ENCODE peak calls at places on chromosome 6, in six cellular contexts. V is PC-9, I is cardiac muscle cell, D is body of pancreas, L is AG10803, Q is breast epithelium. T is an unnamed sample.
A peak's percentile ranks its signal among the peaks of the same experiment; 100 is the strongest.

GRCh38 chr6:128507337-128508310 is 12.8 kb downstream of the PTPRK start:
- DNase-seq in V (no peak), I (no peak), D (peak; percentile 34), L (peak; percentile 49), Q (no peak), T (no peak)

GRCh38 chr6:5006182-5006581 is 2.3 kb upstream of the RPP40 start:
- DNase-seq in V (no peak), I (no peak), D (no peak), L (no peak), Q (no peak), T (no peak)

GRCh38 chr6:106513813-106514212 is 115.5 kb downstream of the RTN4IP1 start:
- DNase-seq in V (peak; percentile 50), I (no peak), D (no peak), L (peak; percentile 62), Q (no peak), T (peak; percentile 66)

GRCh38 chr6:44179072-44179536 is 20.5 kb downstream of the CAPN11 start:
- DNase-seq in V (no peak), I (no peak), D (no peak), L (no peak), Q (no peak), T (no peak)

GRCh38 chr6:75368864-75369402 is 84.3 kb upstream of the TMEM30A start:
- DNase-seq in V (no peak), I (no peak), D (no peak), L (no peak), Q (no peak), T (no peak)

GRCh38 chr6:11043961-11044711 is at the start of gene ELOVL2:
- DNase-seq in V (no peak), I (peak; percentile 83), D (peak; percentile 49), L (peak; percentile 27), Q (no peak), T (no peak)

GRCh38 chr6:142570221-142570671 is 268.4 kb downstream of the ADGRG6 start:
- DNase-seq in V (peak; percentile 72), I (no peak), D (no peak), L (peak; percentile 69), Q (peak; percentile 28), T (peak; percentile 39)

GRCh38 chr6:35391240-35391968 is 49.0 kb downstream of the PPARD start:
- DNase-seq in V (peak; percentile 97), I (no peak), D (no peak), L (peak; percentile 90), Q (no peak), T (no peak)

GRCh38 chr6:16299861-16300260 is 61.5 kb downstream of the GMPR start:
- DNase-seq in V (no peak), I (no peak), D (no peak), L (no peak), Q (no peak), T (no peak)

GRCh38 chr6:44217332-44218143 is 812 bp downstream of the MYMX start:
- DNase-seq in V (no peak), I (no peak), D (peak; percentile 93), L (peak; percentile 29), Q (peak; percentile 55), T (no peak)

GRCh38 chr6:104306206-104306605 is 553.5 kb downstream of the HACE1 start:
- DNase-seq in V (no peak), I (no peak), D (no peak), L (no peak), Q (no peak), T (no peak)

GRCh38 chr6:139863964-139864363 is 489.5 kb upstream of the CITED2 start:
- DNase-seq in V (no peak), I (no peak), D (no peak), L (no peak), Q (no peak), T (no peak)

GRCh38 chr6:19524787-19525186 is 312.4 kb upstream of the ID4 start:
- DNase-seq in V (no peak), I (no peak), D (no peak), L (no peak), Q (no peak), T (no peak)

GRCh38 chr6:142459267-142459666 is 157.5 kb downstream of the ADGRG6 start:
- DNase-seq in V (no peak), I (no peak), D (no peak), L (peak; percentile 33), Q (no peak), T (no peak)

GRCh38 chr6:20426177-20427082 is 24.8 kb downstream of the E2F3 start:
- DNase-seq in V (no peak), I (no peak), D (no peak), L (no peak), Q (no peak), T (no peak)

GRCh38 chr6:30006170-30007131 is 54.6 kb upstream of the POLR1H start:
- DNase-seq in V (no peak), I (peak; percentile 15), D (peak; percentile 30), L (peak; percentile 5), Q (peak; percentile 32), T (no peak)

GRCh38 chr6:170292778-170293164 is 1.9 kb upstream of the DLL1 start:
- DNase-seq in V (no peak), I (no peak), D (no peak), L (no peak), Q (no peak), T (no peak)

GRCh38 chr6:43386492-43386891 is 17.0 kb upstream of the ZNF318 start:
- DNase-seq in V (no peak), I (no peak), D (no peak), L (peak; percentile 17), Q (no peak), T (no peak)

GRCh38 chr6:27205375-27206278 is 41.9 kb upstream of the PRSS16 start:
- DNase-seq in V (no peak), I (peak; percentile 15), D (no peak), L (no peak), Q (no peak), T (no peak)

GRCh38 chr6:42158631-42159030 is 14.5 kb upstream of the GUCA1A start:
- DNase-seq in V (no peak), I (no peak), D (no peak), L (no peak), Q (no peak), T (no peak)

GRCh38 chr6:35295521-35296315 is 1.9 kb upstream of the DEF6 start:
- DNase-seq in V (no peak), I (no peak), D (no peak), L (no peak), Q (no peak), T (no peak)

GRCh38 chr6:149934249-149935156 is 7.3 kb upstream of the ULBP2 start:
- DNase-seq in V (peak; percentile 50), I (peak; percentile 67), D (peak; percentile 72), L (peak; percentile 70), Q (peak; percentile 43), T (peak; percentile 51)

GRCh38 chr6:101539510-101540245 is 146.2 kb downstream of the GRIK2 start:
- DNase-seq in V (no peak), I (no peak), D (no peak), L (peak; percentile 71), Q (no peak), T (no peak)

GRCh38 chr6:112310439-112311154 is 36.5 kb upstream of the RFPL4B start:
- DNase-seq in V (no peak), I (no peak), D (no peak), L (peak; percentile 24), Q (no peak), T (no peak)

GRCh38 chr6:36436466-36436865 is 6.2 kb downstream of the PXT1 start:
- DNase-seq in V (no peak), I (no peak), D (no peak), L (peak; percentile 87), Q (no peak), T (no peak)

GRCh38 chr6:3162067-3162497 is 4.7 kb upstream of the TUBB2A start:
- DNase-seq in V (no peak), I (no peak), D (no peak), L (no peak), Q (no peak), T (no peak)

GRCh38 chr6:89941031-89941775 is 46.9 kb downstream of the GJA10 start:
- DNase-seq in V (no peak), I (no peak), D (peak; percentile 73), L (peak; percentile 34), Q (peak; percentile 31), T (peak; percentile 78)

GRCh38 chr6:117616971-117617765 is 14.9 kb upstream of the GOPC start:
- DNase-seq in V (no peak), I (no peak), D (no peak), L (no peak), Q (no peak), T (no peak)
- H3K4me3 ChIP-seq in V (no peak overlapping the region), I (no peak overlapping the region), D (no peak overlapping the region), L (no peak overlapping the region), Q (no peak overlapping the region), T (no peak overlapping the region)

DNA sequence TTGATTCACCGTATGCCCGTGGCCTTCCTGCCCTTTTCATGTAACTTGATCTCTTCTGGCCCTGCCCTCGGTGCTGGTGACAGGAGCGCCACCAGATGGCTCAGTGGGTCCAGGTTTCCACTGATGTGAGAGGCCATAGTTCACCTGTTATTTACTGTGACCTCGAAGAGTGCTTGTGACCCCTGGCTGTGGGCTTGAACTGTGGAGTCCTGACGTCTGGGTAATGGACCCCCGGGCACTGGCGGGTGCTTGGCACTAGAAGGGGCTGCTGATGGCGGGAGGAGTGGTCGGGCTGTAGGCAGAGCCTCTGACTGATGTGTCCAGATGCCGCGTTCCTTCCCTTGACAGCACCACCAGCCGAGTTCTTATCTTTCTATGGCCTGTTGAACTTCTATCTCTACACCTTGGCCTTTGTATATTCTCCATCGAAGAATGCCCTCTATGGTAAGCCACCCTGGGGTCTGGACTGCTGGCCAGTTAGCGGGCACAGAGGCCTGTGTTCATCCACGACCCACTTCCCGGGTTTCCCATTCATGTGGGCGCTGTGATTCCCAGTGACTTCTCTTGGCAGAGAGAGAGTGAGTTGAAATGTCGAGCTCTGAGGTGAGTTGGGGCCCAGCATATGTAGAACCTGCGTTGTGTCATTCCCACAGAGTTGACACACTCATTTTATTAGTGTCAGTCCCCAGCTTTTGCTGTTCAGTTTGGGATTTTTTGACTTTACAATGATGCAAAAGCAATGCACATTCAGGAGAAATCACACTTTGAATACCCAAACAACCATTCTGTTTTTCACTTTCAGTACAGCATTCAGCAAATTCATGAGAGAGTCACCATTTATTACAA is 14.9 kb downstream of the DYNLT1 start:
- DNase-seq in V (no peak), I (peak; percentile 56), D (peak; percentile 64), L (no peak), Q (no peak), T (no peak)
- TF ChIP-seq CTCF in V (peak; percentile 21), I (no peak), D (peak; percentile 33), L (no peak), Q (no peak), T (no peak)

GRCh38 chr6:31441368-31442267 is 38.2 kb downstream of the MICA start:
- DNase-seq in V (no peak), I (peak; percentile 82), D (peak; percentile 79), L (peak; percentile 64), Q (peak; percentile 60), T (no peak)
- H3K4me3 ChIP-seq in V (no peak overlapping the region), I (no peak overlapping the region), D (no peak overlapping the region), L (peak overlapping the region; percentile 39), Q (peak overlapping the region; percentile 9), T (no peak overlapping the region)

GRCh38 chr6:107604549-107604948 is 114.6 kb downstream of the SOBP start:
- DNase-seq in V (no peak), I (no peak), D (no peak), L (no peak), Q (no peak), T (no peak)

GRCh38 chr6:107601406-107601805 is 111.5 kb downstream of the SOBP start:
- DNase-seq in V (no peak), I (no peak), D (no peak), L (no peak), Q (no peak), T (no peak)

GRCh38 chr6:107600936-107601335 is 111.0 kb downstream of the SOBP start:
- DNase-seq in V (peak; percentile 67), I (peak; percentile 71), D (peak; percentile 59), L (peak; percentile 64), Q (peak; percentile 49), T (no peak)

GRCh38 chr6:107600111-107600510 is 110.2 kb downstream of the SOBP start:
- DNase-seq in V (no peak), I (peak; percentile 39), D (no peak), L (no peak), Q (no peak), T (no peak)

GRCh38 chr6:107603029-107603428 is 113.1 kb downstream of the SOBP start:
- DNase-seq in V (no peak), I (no peak), D (no peak), L (no peak), Q (no peak), T (no peak)
- TF ChIP-seq CTCF in V (no peak), I (no peak), D (no peak), L (no peak), Q (no peak), T (no peak)

T was measured in LNCaP clone FGC.